ENCODE peak calls at places on chromosomes 11 and 22, in six cellular contexts. O, B, F, K, C and U are unnamed samples.

GRCh38 chr11:78417175-78417887 is at the start of gene GAB2:
- DNase-seq in C (no peak), K (no peak), B (no peak), O (no peak), F (peak), U (no peak)

GRCh38 chr11:128814856-128815705 is 52.0 kb downstream of the KCNJ1 start:
- DNase-seq in C (no peak), O (no peak), K (no peak), F (no peak), B (no peak), U (peak)

GRCh38 chr11:129402196-129402595 is 26.5 kb downstream of the BARX2 start:
- DNase-seq in O (no peak), B (no peak), K (no peak), C (no peak), F (no peak), U (no peak)

GRCh38 chr11:118615282-118615979 is 8.0 kb downstream of the PHLDB1 start:
- DNase-seq in O (no peak), F (no peak), B (no peak), K (no peak), C (peak), U (no peak)

GRCh38 chr22:47022075-47022473 is 259.6 kb downstream of the TBC1D22A start:
- DNase-seq in C (peak), B (no peak), O (no peak), K (no peak), F (no peak), U (no peak)

GRCh38 chr22:44676441-44677298 is 25.3 kb upstream of the PRR5 start:
- DNase-seq in C (peak), K (no peak), F (no peak), B (peak), O (peak), U (peak)

GRCh38 chr11:102763440-102763839 is 17.0 kb downstream of the MMP10 start:
- DNase-seq in K (no peak), F (peak), C (no peak), B (no peak), O (no peak), U (no peak)

GRCh38 chr11:69355346-69355940 is 61.5 kb downstream of the MYEOV start:
- DNase-seq in K (no peak), O (no peak), F (no peak), C (no peak), B (no peak), U (no peak)

GRCh38 chr11:69010361-69010891 is 2.6 kb downstream of the MRGPRF start:
- DNase-seq in O (no peak), B (no peak), C (no peak), K (no peak), F (no peak), U (no peak)

GRCh38 chr11:129643031-129643721 is 172.5 kb upstream of the TMEM45B start:
- DNase-seq in K (no peak), C (no peak), B (peak), O (no peak), F (no peak), U (peak)

GRCh38 chr11:44842219-44842618 is 108.5 kb downstream of the TP53I11 start:
- DNase-seq in K (no peak), C (no peak), F (no peak), B (no peak), O (no peak), U (no peak)

GRCh38 chr11:104761511-104761910 is 136.7 kb downstream of the CASP12 start:
- DNase-seq in K (no peak), C (no peak), O (no peak), B (no peak), F (peak), U (no peak)

GRCh38 chr11:87232320-87232719 is 194.6 kb downstream of the TMEM135 start:
- DNase-seq in O (no peak), K (no peak), F (no peak), C (no peak), B (no peak), U (no peak)

GRCh38 chr11:103091441-103091809 is 535 bp downstream of the DCUN1D5 start:
- DNase-seq in O (peak), K (no peak), F (peak), B (peak), C (peak), U (peak)

GRCh38 chr11:78698612-78699011 is 123.9 kb upstream of the NARS2 start:
- DNase-seq in F (no peak), B (no peak), O (no peak), K (no peak), C (no peak), U (no peak)

GRCh38 chr11:78351979-78352731 is 65.5 kb downstream of the GAB2 start:
- DNase-seq in C (no peak), F (no peak), K (no peak), O (peak), B (no peak), U (peak)

GRCh38 chr11:95692526-95693270 is 96.9 kb downstream of the FAM76B start:
- DNase-seq in B (no peak), K (no peak), O (no peak), C (no peak), F (no peak), U (no peak)

GRCh38 chr22:46079861-46080821 is 70.2 kb upstream of the PPARA start:
- DNase-seq in C (no peak), K (no peak), F (no peak), O (no peak), B (peak), U (no peak)

GRCh38 chr11:1570001-1570453 is 2.0 kb downstream of the DUSP8 start:
- DNase-seq in O (no peak), B (no peak), C (peak), F (no peak), K (no peak), U (no peak)

GRCh38 chr22:45497746-45498145 is 4.9 kb upstream of the FBLN1 start:
- DNase-seq in C (no peak), B (no peak), O (no peak), K (no peak), F (no peak), U (no peak)

GRCh38 chr22:45444168-45444567 is 30.7 kb downstream of the RIBC2 start:
- DNase-seq in B (no peak), C (no peak), F (no peak), O (no peak), K (no peak), U (no peak)

GRCh38 chr11:46348566-46348981 is 1.3 kb downstream of the DGKZ start:
- DNase-seq in B (no peak), K (no peak), C (no peak), O (no peak), F (no peak), U (no peak)
- TF ChIP-seq MYC in B (no peak), K (no peak), C (no peak), O (no peak), F (no peak), U (no peak)

GRCh38 chr22:42365337-42365865 is 66.8 kb downstream of the NFAM1 start:
- DNase-seq in F (no peak), O (no peak), B (no peak), C (no peak), K (no peak), U (no peak)
- H3K4me3 ChIP-seq in F (no peak), O (no peak), B (no peak), C (no peak), K (no peak), U (no peak)

DNA sequence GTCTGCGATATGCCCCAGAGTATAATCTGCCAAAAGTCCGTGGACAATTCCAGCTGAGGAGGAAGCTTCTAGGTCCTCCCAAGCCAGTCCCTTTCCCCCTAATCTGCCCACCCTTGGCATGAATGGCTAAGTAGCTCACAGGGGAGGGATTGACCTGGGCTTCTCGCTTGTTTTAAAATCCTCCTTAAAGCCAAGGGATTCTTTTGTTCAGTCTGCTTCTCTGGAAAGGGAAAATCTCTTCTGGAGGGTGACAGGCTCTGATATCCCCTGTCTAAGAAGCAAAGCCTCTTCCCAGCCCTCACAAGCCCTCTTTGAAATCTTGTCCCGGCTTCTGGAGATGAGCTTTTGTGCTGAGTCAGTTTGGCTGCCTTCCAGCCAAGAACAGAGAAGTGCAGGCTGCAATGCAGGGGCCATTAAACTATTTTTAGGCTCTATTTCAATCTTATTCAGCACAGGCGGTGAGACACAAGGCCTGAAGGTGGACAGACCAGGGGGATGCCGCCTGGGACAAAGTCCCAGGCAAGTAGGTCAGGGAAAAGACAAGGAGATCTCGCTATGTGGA is 23.9 kb downstream of the NEFH start:
- DNase-seq in F (no peak), C (no peak), B (peak), K (no peak), O (peak), U (peak)
- TF ChIP-seq MAX in F (no peak), C (no peak), B (no peak), K (no peak), O (no peak), U (no peak)

GRCh38 chr22:36291831-36292740 is 39.2 kb downstream of the APOL1 start:
- DNase-seq in F (no peak), K (no peak), B (no peak), O (no peak), C (no peak), U (no peak)
- TF ChIP-seq MYC in F (no peak), K (no peak), B (no peak), O (no peak), C (no peak), U (no peak)

GRCh38 chr11:67631427-67631826 is 1.7 kb upstream of the NUDT8 start:
- DNase-seq in B (no peak), C (no peak), O (no peak), K (no peak), F (no peak), U (no peak)
- H3K4me3 ChIP-seq in B (no peak), C (peak), O (no peak), K (no peak), F (no peak), U (no peak)

DNA sequence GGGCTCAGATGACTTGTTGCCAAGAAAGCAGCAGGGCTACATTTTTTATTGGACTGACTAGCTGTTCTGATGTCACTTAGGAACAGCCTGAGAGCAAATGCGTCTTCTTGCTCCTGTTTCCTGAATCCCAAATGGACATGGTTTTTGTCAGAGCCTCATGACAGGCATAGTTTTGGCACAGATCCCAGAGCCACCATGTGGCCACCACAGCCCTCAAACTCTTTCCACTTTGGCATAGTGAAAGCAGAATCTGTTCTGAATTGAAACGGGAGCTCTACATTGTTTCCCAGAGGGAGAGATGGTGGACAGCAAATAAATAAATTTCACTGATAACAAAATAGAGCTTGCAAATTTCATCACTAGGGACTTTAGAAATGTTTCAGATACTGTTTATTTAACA is 222.2 kb downstream of the C11orf87 start:
- DNase-seq in C (no peak), K (no peak), B (no peak), F (no peak), O (no peak), U (no peak)
- TF ChIP-seq MAX in C (no peak), K (no peak), B (no peak), F (no peak), O (no peak), U (no peak)